ENCODE peak calls at places on chromosomes 12 and 14, in eight cellular contexts. T is progenitor cell of endocrine pancreas; X is type B pancreatic cell; U is DND-41; B is CD4-positive, alpha-beta T cell; K is IMR-90; P is psoas muscle; J is body of pancreas. D is an unnamed sample.
A peak's percentile ranks its signal among the peaks of the same experiment; 100 is the strongest.

GRCh38 chr12:3218150-3218845 is 141.1 kb downstream of the TSPAN9 start:
- DNase-seq in T (no peak), X (no peak), U (peak; percentile 25), B (no peak), K (peak; percentile 78), P (peak; percentile 91), J (peak; percentile 72), D (no peak)

GRCh38 chr14:30333934-30334333 is 225.0 kb upstream of the G2E3 start:
- DNase-seq in T (no peak), X (no peak), U (no peak), B (no peak), K (peak; percentile 5), P (no peak), J (no peak), D (no peak)

GRCh38 chr12:96907681-96908163 is 665 bp downstream of the NEDD1 start:
- DNase-seq in T (no peak), X (no peak), U (peak; percentile 46), B (no peak), K (peak; percentile 25), P (no peak), J (peak; percentile 14), D (no peak)

GRCh38 chr12:79555006-79555925 is 135.5 kb downstream of the PAWR start:
- DNase-seq in T (no peak), X (no peak), U (no peak), B (no peak), K (peak; percentile 79), P (no peak), J (no peak), D (no peak)

GRCh38 chr12:94147377-94147990 is 893 bp upstream of the PLXNC1 start:
- DNase-seq in T (no peak), X (no peak), U (no peak), B (no peak), K (no peak), P (no peak), J (no peak), D (no peak)

GRCh38 chr14:101874001-101874400 is 90.4 kb upstream of the DYNC1H1 start:
- DNase-seq in T (no peak), X (no peak), U (no peak), B (no peak), K (no peak), P (no peak), J (no peak), D (no peak)

GRCh38 chr12:117053597-117054201 is 45.5 kb downstream of the TESC start:
- DNase-seq in T (no peak), X (no peak), U (no peak), B (no peak), K (no peak), P (no peak), J (no peak), D (no peak)

GRCh38 chr12:88037770-88038169 is 8.6 kb upstream of the C12orf50 start:
- DNase-seq in T (no peak), X (no peak), U (no peak), B (no peak), K (no peak), P (no peak), J (no peak), D (no peak)

GRCh38 chr12:131860472-131861260 is 32.5 kb downstream of the MMP17 start:
- DNase-seq in T (no peak), X (no peak), U (no peak), B (no peak), K (peak; percentile 57), P (peak; percentile 85), J (peak; percentile 38), D (no peak)

GRCh38 chr12:50520808-50521207 is 16.0 kb downstream of the DIP2B start:
- DNase-seq in T (no peak), X (no peak), U (no peak), B (no peak), K (no peak), P (no peak), J (no peak), D (no peak)

GRCh38 chr12:94925206-94925605 is 78.3 kb downstream of the NDUFA12 start:
- DNase-seq in T (no peak), X (no peak), U (no peak), B (no peak), K (no peak), P (no peak), J (no peak), D (no peak)

DNA sequence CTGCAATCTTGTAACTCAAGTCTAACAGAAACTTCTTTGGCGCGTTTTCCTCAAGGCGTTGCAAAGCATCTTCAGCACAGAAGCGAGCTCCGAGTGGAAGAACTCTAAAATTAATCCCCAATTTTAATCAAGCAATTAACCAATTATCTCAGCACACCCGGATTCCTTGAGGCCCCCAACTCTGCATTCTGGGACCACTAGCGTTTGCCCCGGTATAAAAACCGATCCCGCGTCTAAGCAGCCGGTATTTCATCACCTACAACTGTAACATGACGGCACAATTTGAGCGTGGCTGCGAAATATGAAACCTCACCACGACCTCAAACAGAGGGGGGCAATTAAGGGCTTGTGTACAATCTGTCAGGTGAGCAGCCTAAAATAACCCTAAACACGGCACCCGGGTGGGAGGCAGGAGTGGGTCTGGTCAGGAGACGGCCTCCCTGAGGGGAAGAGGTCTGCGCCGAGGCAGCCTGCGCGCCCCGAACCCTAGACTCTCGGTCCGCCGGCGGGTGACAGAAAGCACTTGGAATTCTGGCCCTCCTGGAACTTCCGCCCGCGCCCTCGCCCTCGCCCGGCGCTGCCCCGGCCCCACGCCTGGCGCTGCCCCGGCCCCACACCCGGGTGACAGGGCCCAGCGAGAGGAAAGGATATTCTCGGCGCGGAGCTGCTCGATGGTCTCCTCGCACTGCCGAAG is 594 bp downstream of the ZCCHC8 start:
- DNase-seq in T (peak; percentile 32), X (peak; percentile 72), U (peak; percentile 73), B (no peak), K (peak; percentile 73), P (peak; percentile 84), J (peak; percentile 62), D (no peak)
- TF ChIP-seq CTCF in T (no peak), X (no peak), U (no peak), B (no peak), K (no peak), P (no peak), J (no peak), D (no peak)

GRCh38 chr14:91878274-91878673 is 10.9 kb upstream of the TC2N start:
- DNase-seq in T (no peak), X (no peak), U (no peak), B (no peak), K (no peak), P (no peak), J (no peak), D (no peak)
- TF ChIP-seq CTCF in T (no peak), X (no peak), U (no peak), B (no peak), K (no peak), P (no peak), J (no peak), D (no peak)

GRCh38 chr14:46940600-46940999 is 289.0 kb upstream of the RPL10L start:
- DNase-seq in T (no peak), X (no peak), U (no peak), B (no peak), K (no peak), P (no peak), J (no peak), D (no peak)
- TF ChIP-seq CTCF in T (no peak), X (no peak), U (no peak), B (no peak), K (no peak), P (no peak), J (no peak), D (no peak)

GRCh38 chr14:35140718-35141581 is 18.6 kb downstream of the PRORP start:
- DNase-seq in T (no peak), X (no peak), U (no peak), B (no peak), K (peak; percentile 52), P (no peak), J (no peak), D (no peak)
- TF ChIP-seq CTCF in T (no peak), X (no peak), U (peak; percentile 64), B (peak; percentile 73), K (peak; percentile 62), P (peak; percentile 63), J (peak; percentile 18), D (no peak)

GRCh38 chr12:64608901-64609542 is 1.3 kb upstream of the RASSF3 start:
- DNase-seq in T (no peak), X (no peak), U (no peak), B (peak; percentile 23), K (peak; percentile 68), P (no peak), J (peak; percentile 17), D (no peak)
- TF ChIP-seq CTCF in T (no peak), X (no peak), U (peak; percentile 2), B (no peak), K (peak; percentile 8), P (no peak), J (no peak), D (no peak)

DNA sequence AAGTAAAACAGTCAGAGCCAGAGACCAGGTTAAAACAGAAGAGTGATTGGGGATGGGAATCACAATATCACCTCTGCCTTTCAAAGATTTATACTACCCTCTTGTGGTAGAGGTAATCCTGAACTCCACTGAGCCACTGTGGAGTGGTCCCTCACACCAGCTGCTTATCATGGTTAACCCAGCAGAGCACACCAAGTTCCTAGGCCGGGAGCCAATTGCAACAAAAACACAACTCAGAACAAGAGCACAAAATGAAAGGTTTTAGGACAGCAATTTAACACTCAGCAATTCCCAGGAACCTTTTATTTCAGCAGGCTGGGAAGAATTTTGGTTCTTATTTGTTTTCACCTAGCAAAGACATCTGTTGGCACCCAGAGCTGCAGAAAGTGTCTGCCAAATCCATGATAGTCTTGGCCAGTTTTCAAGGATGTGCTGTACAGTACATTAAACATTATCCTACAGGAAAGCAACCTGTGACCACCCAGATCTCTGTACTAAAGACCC is 220.5 kb upstream of the ATXN7L3B start:
- DNase-seq in T (no peak), X (no peak), U (no peak), B (no peak), K (no peak), P (peak; percentile 36), J (peak; percentile 18), D (no peak)
- TF ChIP-seq CTCF in T (peak; percentile 57), X (peak; percentile 70), U (peak; percentile 34), B (no peak), K (no peak), P (no peak), J (peak; percentile 28), D (no peak)

GRCh38 chr12:124898200-124898950 is 16.1 kb downstream of the UBC start:
- DNase-seq in T (no peak), X (no peak), U (peak; percentile 77), B (peak; percentile 62), K (no peak), P (peak; percentile 75), J (peak; percentile 48), D (no peak)
- TF ChIP-seq CTCF in T (peak; percentile 35), X (peak; percentile 60), U (peak; percentile 70), B (peak; percentile 80), K (peak; percentile 48), P (peak; percentile 43), J (peak; percentile 15), D (peak; percentile 76)